ENCODE peak calls at places on chromosomes 6 and 20, in eight cellular contexts. P is heart left ventricle; L is CD4-positive, alpha-beta T cell; V is brain microvascular endothelial cell; U is CD8-positive, alpha-beta T cell; S is body of pancreas; K is kidney epithelial cell; E is colonic mucosa. H is an unnamed sample.
A peak's percentile ranks its signal among the peaks of the same experiment; 100 is the strongest.

GRCh38 chr6:147675281-147675680 is 166.8 kb downstream of the SAMD5 start:
- DNase-seq in K (peak; percentile 9), L (no peak), S (no peak), E (no peak), P (no peak), U (no peak), V (no peak), H (no peak)

GRCh38 chr6:7112741-7113313 is 5.1 kb downstream of the RREB1 start:
- DNase-seq in P (peak; percentile 30), U (peak; percentile 26), K (no peak), E (peak; percentile 63), V (no peak), S (peak; percentile 38), L (peak; percentile 56), H (peak; percentile 39)

GRCh38 chr6:43990627-43991619 is 136.3 kb downstream of the MRPL14 start:
- DNase-seq in P (no peak), V (no peak), L (no peak), U (no peak), S (peak; percentile 56), K (no peak), E (peak; percentile 55), H (no peak)

GRCh38 chr6:105226598-105227291 is 46.9 kb upstream of the POPDC3 start:
- DNase-seq in P (no peak), K (no peak), S (no peak), V (no peak), E (no peak), L (no peak), U (no peak), H (no peak)

GRCh38 chr20:20076297-20077065 is 24.1 kb downstream of the CFAP61 start:
- DNase-seq in S (no peak), K (no peak), L (no peak), V (peak; percentile 46), E (no peak), U (no peak), P (no peak), H (no peak)

GRCh38 chr20:23349338-23350006 is 1.1 kb upstream of the NXT1 start:
- DNase-seq in S (no peak), E (peak; percentile 32), L (no peak), U (no peak), V (no peak), K (no peak), P (no peak), H (peak; percentile 45)

GRCh38 chr6:152874267-152874666 is 108.6 kb downstream of the FBXO5 start:
- DNase-seq in S (no peak), P (no peak), E (no peak), U (no peak), L (no peak), K (no peak), V (no peak), H (no peak)

GRCh38 chr6:26204332-26205160 is 117.3 kb downstream of the HFE start:
- DNase-seq in U (peak; percentile 79), L (peak; percentile 73), S (peak; percentile 90), K (peak; percentile 97), P (peak; percentile 97), E (peak; percentile 97), V (peak; percentile 99), H (peak; percentile 78)

GRCh38 chr6:54282186-54282585 is 26.1 kb upstream of the TINAG start:
- DNase-seq in E (no peak), K (no peak), V (peak; percentile 30), P (no peak), S (no peak), U (no peak), L (no peak), H (no peak)

GRCh38 chr6:160519603-160520042 is 144.5 kb downstream of the LPA start:
- DNase-seq in E (no peak), P (no peak), V (no peak), U (no peak), L (no peak), S (no peak), K (no peak), H (no peak)

GRCh38 chr6:128605961-128606360 is 85.6 kb upstream of the PTPRK start:
- DNase-seq in P (no peak), K (no peak), U (no peak), E (no peak), L (no peak), S (no peak), V (no peak), H (no peak)

GRCh38 chr6:62367601-62368000 is 81.6 kb upstream of the KHDRBS2 start:
- DNase-seq in U (no peak), S (no peak), V (no peak), P (no peak), E (no peak), L (no peak), K (no peak), H (peak; percentile 19)

GRCh38 chr6:33207569-33208088 is 671 bp upstream of the RING1 start:
- DNase-seq in K (no peak), L (no peak), V (peak; percentile 48), S (peak; percentile 54), P (no peak), E (peak; percentile 64), U (no peak), H (peak; percentile 41)

GRCh38 chr6:138970856-138971425 is 17.1 kb downstream of the REPS1 start:
- DNase-seq in V (peak; percentile 95), E (no peak), U (no peak), S (no peak), L (no peak), P (no peak), K (peak; percentile 82), H (no peak)

GRCh38 chr6:15109338-15110090 is 136.4 kb upstream of the JARID2 start:
- DNase-seq in K (no peak), V (no peak), S (no peak), L (no peak), P (no peak), E (no peak), U (no peak), H (no peak)

GRCh38 chr6:26270121-26270861 is 94.7 kb upstream of the BTN3A2 start:
- DNase-seq in S (no peak), E (no peak), U (no peak), V (no peak), K (no peak), P (no peak), L (no peak), H (no peak)

GRCh38 chr6:95572098-95572497 is 5.2 kb upstream of the MANEA start:
- DNase-seq in S (no peak), E (no peak), L (no peak), P (no peak), V (no peak), U (no peak), K (no peak), H (no peak)

GRCh38 chr6:151850479-151850878 is 43.0 kb downstream of the ESR1 start:
- DNase-seq in U (no peak), L (no peak), P (no peak), V (no peak), K (no peak), S (no peak), E (no peak), H (no peak)

DNA sequence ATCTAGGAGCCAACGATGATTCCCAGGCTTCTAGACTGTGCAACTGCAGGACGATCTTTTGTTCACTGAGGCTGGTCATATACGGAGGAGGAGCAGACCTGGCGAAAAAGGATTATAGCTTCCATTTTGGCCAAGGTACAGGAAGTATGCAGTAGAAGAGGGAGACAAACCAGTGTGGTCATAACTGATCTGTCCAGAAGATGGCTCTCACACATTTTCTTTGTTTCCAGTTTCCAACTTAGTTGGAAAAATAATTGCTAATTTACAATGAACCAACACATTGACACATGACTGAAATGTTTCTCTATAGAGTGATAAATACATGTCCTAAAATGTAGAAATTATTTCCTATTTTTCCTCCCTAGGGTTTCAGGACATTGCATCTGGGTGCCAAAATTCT is 364.1 kb upstream of the BTBD3 start:
- DNase-seq in V (no peak), K (no peak), E (no peak), L (no peak), S (no peak), U (no peak), P (no peak), H (no peak)
- TF ChIP-seq CTCF in V (peak; percentile 55), K (peak; percentile 40), E (no peak), L (no peak), S (no peak), U (no peak), P (no peak), H (no peak)

GRCh38 chr6:2938004-2938631 is 33.2 kb downstream of the SERPINB6 start:
- DNase-seq in L (no peak), E (peak; percentile 29), V (no peak), U (no peak), P (peak; percentile 40), K (no peak), S (no peak), H (no peak)

GRCh38 chr6:2939315-2940009 is 31.9 kb downstream of the SERPINB6 start:
- DNase-seq in V (no peak), K (no peak), P (no peak), L (no peak), U (no peak), S (no peak), E (peak; percentile 13), H (no peak)

GRCh38 chr6:2937627-2938003 is 33.8 kb downstream of the SERPINB6 start:
- DNase-seq in U (no peak), K (no peak), P (no peak), S (no peak), E (peak; percentile 12), V (no peak), L (no peak), H (no peak)

GRCh38 chr6:2940010-2940850 is 31.1 kb downstream of the SERPINB6 start:
- DNase-seq in V (no peak), E (peak; percentile 21), K (no peak), S (no peak), L (peak; percentile 63), U (peak; percentile 61), P (no peak), H (peak; percentile 90)

DNA sequence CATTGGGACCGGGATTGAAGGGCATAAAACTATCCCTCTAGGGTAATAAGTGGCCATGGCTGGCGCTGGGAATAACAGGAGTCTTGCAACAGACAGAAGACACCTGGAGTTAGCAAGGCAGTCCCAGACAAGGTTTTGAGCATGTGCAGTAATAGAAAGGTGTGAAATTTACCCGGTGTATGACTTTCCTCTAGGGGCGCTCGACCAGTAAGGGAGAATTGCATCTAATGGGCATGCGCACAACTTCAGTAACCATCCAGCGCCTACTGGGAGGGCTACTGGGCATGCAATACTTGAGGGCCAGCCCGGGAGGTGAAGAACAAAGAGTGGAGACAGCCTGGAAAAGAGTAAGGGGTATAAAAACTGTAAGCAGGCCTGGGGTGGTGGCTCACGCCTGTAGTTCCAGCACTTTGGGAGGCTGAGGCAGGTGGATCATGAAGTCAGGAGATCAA is 32.7 kb downstream of the SERPINB6 start:
- DNase-seq in K (no peak), L (no peak), U (no peak), P (no peak), E (peak; percentile 52), S (peak; percentile 38), V (no peak), H (no peak)
- TF ChIP-seq CTCF in K (no peak), L (no peak), U (no peak), P (no peak), E (peak; percentile 27), S (no peak), V (peak; percentile 32), H (no peak)

GRCh38 chr6:109441069-109441816 is 719 bp downstream of the SMPD2 start:
- DNase-seq in S (peak; percentile 57), K (no peak), U (no peak), L (peak; percentile 37), P (peak; percentile 45), E (peak; percentile 67), V (no peak), H (peak; percentile 56)
- TF ChIP-seq CTCF in S (no peak), K (peak; percentile 36), U (no peak), L (peak; percentile 4), P (no peak), E (no peak), V (peak; percentile 52), H (no peak)

GRCh38 chr6:116100419-116101297 is at the start of gene NT5DC1:
- DNase-seq in E (peak; percentile 90), L (peak; percentile 85), U (peak; percentile 77), V (peak; percentile 60), P (peak; percentile 81), S (peak; percentile 85), K (peak; percentile 42), H (peak; percentile 94)
- TF ChIP-seq CTCF in E (peak; percentile 27), L (peak; percentile 52), U (peak; percentile 55), V (peak; percentile 39), P (no peak), S (no peak), K (peak; percentile 29), H (peak; percentile 0)